ENCODE peak calls at places on chromosomes 11 and 22, in seven cellular contexts. Z is activated T-cell treated with anti-CD3 and anti-CD28 coated beads, Interleukin-2, amount 50 U/mL, for 72 hours; J is foreskin fibroblast; U is NCI-H1930; Y is NCI-H748 treated with DMSO at 0.1 percent for 48 hours; N is stimulated activated CD4-positive, alpha-beta T cell treated with anti-CD3 and anti-CD28 coated beads, Interleukin-4, amount 100 ng/mL, for 48 hours; P is small intestine. X is an unnamed sample.

GRCh38 chr22:21942407-21942895 is 10.2 kb downstream of the PPM1F start:
- DNase-seq in Z (peak), J (peak), U (no peak), Y (no peak), N (no peak), P (no peak), X (no peak)

GRCh38 chr11:77039491-77040400 is 5.5 kb downstream of the B3GNT6 start:
- DNase-seq in Z (peak), J (peak), U (no peak), Y (no peak), N (peak), P (peak), X (no peak)

GRCh38 chr11:93059074-93059957 is 89.9 kb downstream of the MTNR1B start:
- DNase-seq in Z (no peak), J (peak), U (no peak), Y (no peak), N (no peak), P (no peak), X (no peak)

GRCh38 chr11:47360341-47360740 is 7.8 kb upstream of the MYBPC3 start:
- DNase-seq in Z (no peak), J (no peak), U (no peak), Y (no peak), N (no peak), P (no peak), X (no peak)

GRCh38 chr11:10348650-10349280 is 43.9 kb downstream of the ADM start:
- DNase-seq in Z (no peak), J (peak), U (no peak), Y (no peak), N (no peak), P (no peak), X (no peak)

GRCh38 chr22:45343143-45343542 is 33.4 kb downstream of the FAM118A start:
- DNase-seq in Z (no peak), J (no peak), U (no peak), Y (no peak), N (no peak), P (no peak), X (no peak)

GRCh38 chr11:79237111-79237510 is 203.7 kb downstream of the TENM4 start:
- DNase-seq in Z (no peak), J (no peak), U (no peak), Y (no peak), N (no peak), P (no peak), X (no peak)

GRCh38 chr11:19769820-19770219 is 57.2 kb downstream of the NAV2 start:
- DNase-seq in Z (no peak), J (peak), U (no peak), Y (no peak), N (no peak), P (no peak), X (no peak)

GRCh38 chr11:117426297-117426685 is 98.6 kb downstream of the CEP164 start:
- DNase-seq in Z (peak), J (peak), U (peak), Y (peak), N (peak), P (peak), X (peak)

GRCh38 chr11:67465190-67465522 is 3.9 kb downstream of the TMEM134 start:
- DNase-seq in Z (no peak), J (no peak), U (no peak), Y (no peak), N (no peak), P (peak), X (no peak)

GRCh38 chr11:14329702-14330101 is 29.3 kb downstream of the RRAS2 start:
- DNase-seq in Z (no peak), J (no peak), U (no peak), Y (no peak), N (no peak), P (no peak), X (no peak)

GRCh38 chr22:45163074-45163416 is 680 bp upstream of the NUP50 start:
- DNase-seq in Z (no peak), J (no peak), U (no peak), Y (no peak), N (no peak), P (peak), X (no peak)

GRCh38 chr11:1943576-1943975 is 3.6 kb upstream of the MRPL23 start:
- DNase-seq in Z (no peak), J (no peak), U (no peak), Y (no peak), N (no peak), P (no peak), X (peak)

GRCh38 chr11:66020618-66021357 is 5.5 kb downstream of the CATSPER1 start:
- DNase-seq in Z (peak), J (peak), U (no peak), Y (no peak), N (no peak), P (no peak), X (no peak)

GRCh38 chr11:13249177-13249576 is 28.4 kb upstream of the BMAL1 start:
- DNase-seq in Z (no peak), J (no peak), U (no peak), Y (no peak), N (no peak), P (no peak), X (no peak)

GRCh38 chr11:74465291-74465708 is 2.0 kb downstream of the KCNE3 start:
- DNase-seq in Z (no peak), J (no peak), U (no peak), Y (peak), N (no peak), P (peak), X (no peak)

GRCh38 chr11:36510567-36511020 is 522 bp upstream of the TRAF6 start:
- DNase-seq in Z (no peak), J (no peak), U (no peak), Y (no peak), N (no peak), P (peak), X (no peak)

GRCh38 chr22:29938285-29938693 is 55.3 kb downstream of the MTMR3 start:
- DNase-seq in Z (no peak), J (no peak), U (no peak), Y (no peak), N (no peak), P (no peak), X (no peak)

GRCh38 chr11:60774726-60775125 is 10.4 kb upstream of the MS4A10 start:
- DNase-seq in Z (no peak), J (no peak), U (no peak), Y (no peak), N (no peak), P (no peak), X (no peak)

GRCh38 chr22:50414476-50415248 is 60.2 kb downstream of the SBF1 start:
- DNase-seq in Z (no peak), J (no peak), U (no peak), Y (no peak), N (no peak), P (no peak), X (no peak)

GRCh38 chr11:118000067-118000849 is 14.1 kb downstream of the IL10RA start:
- DNase-seq in Z (no peak), J (no peak), U (no peak), Y (no peak), N (no peak), P (no peak), X (no peak)

GRCh38 chr11:65849771-65850216 is 8.2 kb downstream of the CFL1 start:
- DNase-seq in Z (no peak), J (no peak), U (no peak), Y (no peak), N (no peak), P (no peak), X (no peak)

GRCh38 chr11:122189259-122189658 is 73.2 kb upstream of the BLID start:
- DNase-seq in Z (no peak), J (peak), U (no peak), Y (no peak), N (no peak), P (no peak), X (no peak)

GRCh38 chr22:26689553-26690301 is 32.3 kb downstream of the MIAT start:
- DNase-seq in Z (no peak), J (no peak), U (no peak), Y (no peak), N (no peak), P (no peak), X (no peak)

GRCh38 chr11:64531906-64532312 is 59.1 kb upstream of the SLC22A12 start:
- DNase-seq in Z (no peak), J (no peak), U (no peak), Y (no peak), N (no peak), P (no peak), X (no peak)

GRCh38 chr11:70815485-70815832 is 417.1 kb downstream of the CTTN start:
- DNase-seq in Z (no peak), J (no peak), U (no peak), Y (no peak), N (no peak), P (no peak), X (no peak)

GRCh38 chr11:110026823-110027626 is 66.2 kb upstream of the ZC3H12C start:
- DNase-seq in Z (no peak), J (no peak), U (no peak), Y (no peak), N (no peak), P (peak), X (no peak)

GRCh38 chr11:77322506-77322905 is 21.0 kb upstream of the GDPD4 start:
- DNase-seq in Z (no peak), J (peak), U (no peak), Y (no peak), N (no peak), P (peak), X (no peak)

GRCh38 chr11:88152381-88152780 is 22.9 kb downstream of the RAB38 start:
- DNase-seq in Z (no peak), J (peak), U (no peak), Y (no peak), N (no peak), P (no peak), X (no peak)

GRCh38 chr11:11550534-11550933 is 71.3 kb downstream of the GALNT18 start:
- DNase-seq in Z (no peak), J (no peak), U (no peak), Y (no peak), N (no peak), P (no peak), X (no peak)

GRCh38 chr22:25488244-25489020 is 76.0 kb upstream of the GRK3 start:
- DNase-seq in Z (peak), J (peak), U (no peak), Y (peak), N (peak), P (peak), X (no peak)

X was measured in progenitor cell of endocrine pancreas.